ENCODE peak calls at places on chromosomes 12 and 14, in four cellular contexts. One of them, this sample, is unnamed.

GRCh38 chr14:106210650-106211049 is 684.3 kb downstream of the TMEM121 start:
- DNase-seq in SK-N-MC: no peak
- DNase-seq in right atrium auricular region: no peak
- DNase-seq in lower leg skin: no peak
- DNase-seq in this sample: no peak

GRCh38 chr12:102120564-102120873 is 536 bp downstream of the PARPBP start:
- DNase-seq in SK-N-MC: no peak
- DNase-seq in right atrium auricular region: no peak
- DNase-seq in lower leg skin: no peak
- DNase-seq in this sample: no peak

GRCh38 chr14:69363055-69363454 is 35.0 kb downstream of the ERH start:
- DNase-seq in SK-N-MC: no peak
- DNase-seq in right atrium auricular region: no peak
- DNase-seq in lower leg skin: no peak
- DNase-seq in this sample: peak

GRCh38 chr14:34348592-34348991 is 113.4 kb downstream of the SPTSSA start:
- DNase-seq in SK-N-MC: no peak
- DNase-seq in right atrium auricular region: no peak
- DNase-seq in lower leg skin: no peak
- DNase-seq in this sample: no peak

GRCh38 chr14:89221109-89221508 is 195.9 kb downstream of the FOXN3 start:
- DNase-seq in SK-N-MC: peak
- DNase-seq in right atrium auricular region: no peak
- DNase-seq in lower leg skin: no peak
- DNase-seq in this sample: no peak

GRCh38 chr12:44696542-44696941 is 179.6 kb downstream of the NELL2 start:
- DNase-seq in SK-N-MC: no peak
- DNase-seq in right atrium auricular region: no peak
- DNase-seq in lower leg skin: no peak
- DNase-seq in this sample: no peak

GRCh38 chr12:111434680-111435338 is 29.1 kb downstream of the SH2B3 start:
- DNase-seq in SK-N-MC: no peak
- DNase-seq in right atrium auricular region: peak
- DNase-seq in lower leg skin: peak
- DNase-seq in this sample: no peak

GRCh38 chr12:96578526-96579125 is 89.2 kb downstream of the CFAP54 start:
- DNase-seq in SK-N-MC: peak
- DNase-seq in right atrium auricular region: no peak
- DNase-seq in lower leg skin: no peak
- DNase-seq in this sample: no peak

GRCh38 chr14:57884175-57884574 is 18.3 kb upstream of the SLC35F4 start:
- DNase-seq in SK-N-MC: no peak
- DNase-seq in right atrium auricular region: no peak
- DNase-seq in lower leg skin: no peak
- DNase-seq in this sample: no peak

GRCh38 chr14:104464907-104465306 is 114.7 kb upstream of the C14orf180 start:
- DNase-seq in SK-N-MC: no peak
- DNase-seq in right atrium auricular region: no peak
- DNase-seq in lower leg skin: no peak
- DNase-seq in this sample: no peak

GRCh38 chr12:86698581-86698980 is 442.4 kb upstream of the MGAT4C start:
- DNase-seq in SK-N-MC: peak
- DNase-seq in right atrium auricular region: no peak
- DNase-seq in lower leg skin: no peak
- DNase-seq in this sample: no peak

DNA sequence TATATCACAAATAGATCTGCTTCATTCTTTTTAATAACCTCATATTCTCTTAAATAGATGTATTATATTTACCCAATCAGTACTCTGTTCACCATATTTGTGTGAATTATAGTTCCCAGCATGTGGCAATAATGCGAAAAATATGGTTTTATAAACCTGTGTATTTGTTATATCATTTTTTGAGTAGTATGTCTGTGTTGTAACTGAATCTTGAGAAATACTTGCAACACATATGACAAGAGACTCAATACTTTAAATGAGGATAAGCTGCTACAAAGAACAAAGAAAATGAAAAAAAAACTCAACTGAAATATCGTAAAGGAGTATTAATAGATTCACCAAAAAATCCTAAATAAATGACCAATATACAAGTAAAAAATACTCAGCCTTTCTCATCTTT is 441.7 kb upstream of the MGAT4C start:
- DNase-seq in SK-N-MC: no peak
- DNase-seq in right atrium auricular region: no peak
- DNase-seq in lower leg skin: no peak
- DNase-seq in this sample: no peak
- H3K4me3 ChIP-seq in SK-N-MC: peak
- H3K4me3 ChIP-seq in right atrium auricular region: no peak
- H3K4me3 ChIP-seq in lower leg skin: no peak
- H3K4me3 ChIP-seq in this sample: no peak

GRCh38 chr12:103442187-103442564 is 53.6 kb downstream of the C12orf42 start:
- DNase-seq in SK-N-MC: no peak
- DNase-seq in right atrium auricular region: no peak
- DNase-seq in lower leg skin: no peak
- DNase-seq in this sample: no peak
- H3K4me3 ChIP-seq in SK-N-MC: no peak
- H3K4me3 ChIP-seq in right atrium auricular region: no peak
- H3K4me3 ChIP-seq in lower leg skin: no peak
- H3K4me3 ChIP-seq in this sample: no peak

DNA sequence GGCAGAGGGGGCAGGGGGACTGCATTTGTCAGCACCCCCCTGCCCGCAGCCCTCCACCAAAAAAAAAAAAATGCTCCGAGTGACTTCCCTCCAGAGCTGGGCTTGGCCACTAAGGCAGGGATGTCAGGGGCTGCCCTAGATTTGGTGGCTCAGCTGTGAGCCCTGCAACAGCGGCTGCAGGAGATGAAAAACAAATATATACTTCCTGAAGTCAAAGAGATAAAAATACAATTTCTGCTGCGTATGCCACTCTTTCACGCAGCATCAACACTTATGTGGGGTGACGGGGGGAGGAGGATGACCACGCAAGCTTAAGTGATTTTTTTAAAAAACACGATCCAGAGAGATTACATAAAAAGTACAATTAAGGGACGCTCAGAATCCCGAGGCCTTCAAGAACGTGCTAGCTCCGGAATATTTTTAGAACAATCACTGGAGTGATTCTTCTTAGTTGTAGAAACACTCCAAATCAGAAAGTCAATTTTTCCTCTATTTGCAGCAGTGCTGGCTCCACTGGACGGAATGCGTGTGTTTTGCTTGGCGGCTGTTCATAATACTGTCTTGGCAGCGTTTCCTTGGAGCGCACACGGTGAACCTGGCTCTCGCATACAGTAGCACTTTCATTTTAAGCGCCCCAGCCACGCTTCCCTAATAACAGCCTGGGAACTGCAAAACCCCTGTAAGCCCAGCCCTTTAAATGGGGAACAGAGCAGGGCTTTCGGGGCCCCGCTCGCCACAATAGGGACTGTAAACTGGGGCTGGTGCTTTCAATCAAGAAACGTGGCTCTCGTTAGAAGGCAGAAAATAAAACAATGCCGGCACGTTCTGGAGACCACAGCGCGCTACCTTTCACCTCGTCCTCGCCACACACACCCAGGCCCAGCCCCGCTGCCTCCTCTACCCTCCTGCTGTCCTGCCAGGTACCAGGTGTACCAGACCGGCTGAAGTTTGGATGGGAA is 80.1 kb downstream of the BCL11B start:
- DNase-seq in SK-N-MC: no peak
- DNase-seq in right atrium auricular region: peak
- DNase-seq in lower leg skin: peak
- DNase-seq in this sample: no peak
- H3K4me3 ChIP-seq in SK-N-MC: peak
- H3K4me3 ChIP-seq in right atrium auricular region: peak
- H3K4me3 ChIP-seq in lower leg skin: no peak
- H3K4me3 ChIP-seq in this sample: peak

GRCh38 chr12:121794532-121795028 is 1.1 kb upstream of the RHOF start:
- DNase-seq in SK-N-MC: no peak
- DNase-seq in right atrium auricular region: no peak
- DNase-seq in lower leg skin: no peak
- DNase-seq in this sample: no peak
- H3K4me3 ChIP-seq in SK-N-MC: peak
- H3K4me3 ChIP-seq in right atrium auricular region: peak
- H3K4me3 ChIP-seq in lower leg skin: no peak
- H3K4me3 ChIP-seq in this sample: peak

DNA sequence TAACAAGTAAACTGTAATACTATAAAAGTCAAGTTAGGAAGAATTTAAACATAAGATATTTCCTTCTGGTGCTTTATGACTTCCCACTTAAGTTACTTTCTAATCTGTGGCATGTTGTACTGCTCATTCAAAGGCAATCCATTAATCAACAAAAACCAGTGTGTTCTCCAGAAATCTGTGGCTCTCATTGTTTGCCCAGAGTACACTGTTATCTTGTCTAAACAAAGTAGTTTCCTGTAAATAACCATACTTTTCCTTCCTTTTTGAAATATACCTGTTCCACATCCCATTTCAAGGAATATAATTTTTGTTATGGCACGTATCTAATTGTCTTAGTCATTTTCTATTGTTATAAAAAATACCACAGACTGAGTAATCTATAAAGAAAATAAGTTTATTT is 184.1 kb downstream of the CCER1 start:
- DNase-seq in SK-N-MC: no peak
- DNase-seq in right atrium auricular region: no peak
- DNase-seq in lower leg skin: no peak
- DNase-seq in this sample: no peak
- H3K4me3 ChIP-seq in SK-N-MC: no peak
- H3K4me3 ChIP-seq in right atrium auricular region: no peak
- H3K4me3 ChIP-seq in lower leg skin: no peak
- H3K4me3 ChIP-seq in this sample: no peak

GRCh38 chr14:31022386-31022785 is 3.1 kb upstream of the AP4S1 start:
- DNase-seq in SK-N-MC: no peak
- DNase-seq in right atrium auricular region: no peak
- DNase-seq in lower leg skin: no peak
- DNase-seq in this sample: no peak
- H3K4me3 ChIP-seq in SK-N-MC: no peak
- H3K4me3 ChIP-seq in right atrium auricular region: no peak
- H3K4me3 ChIP-seq in lower leg skin: no peak
- H3K4me3 ChIP-seq in this sample: no peak